ENCODE peak calls at places on chromosomes 11 and 22, in nine cellular contexts. K is pancreas, F is esophagus squamous epithelium, T is gastrocnemius medialis, O is keratinocyte, M is psoas muscle, S is cardiac muscle cell, Q is thoracic aorta, N is heart left ventricle. L is an unnamed sample. For H3K4me1, the result is how much of the 10 kb centered on the place peaks cover.

GRCh38 chr11:86719781-86720463 is 47.5 kb upstream of the ME3 start:
- DNase-seq in K (no peak), F (no peak), T (no peak), O (peak), M (no peak), S (peak), Q (no peak), N (no peak), L (no peak)

GRCh38 chr11:117747892-117748291 is 49.1 kb downstream of the DSCAML1 start:
- DNase-seq in K (no peak), F (no peak), T (no peak), O (no peak), M (no peak), S (no peak), Q (no peak), N (no peak), L (no peak)

GRCh38 chr22:25406510-25407210 is 157.8 kb upstream of the GRK3 start:
- DNase-seq in K (peak), F (no peak), T (peak), O (no peak), M (no peak), S (no peak), Q (no peak), N (peak), L (no peak)

GRCh38 chr22:38655532-38656255 is 498 bp downstream of the FAM227A start:
- DNase-seq in K (no peak), F (no peak), T (no peak), O (no peak), M (peak), S (peak), Q (no peak), N (peak), L (peak)

GRCh38 chr11:122748968-122749687 is 89.2 kb upstream of the CRTAM start:
- DNase-seq in K (no peak), F (peak), T (peak), O (peak), M (no peak), S (peak), Q (no peak), N (peak), L (no peak)

GRCh38 chr22:28118957-28119631 is 200.0 kb upstream of the PITPNB start:
- DNase-seq in K (no peak), F (no peak), T (no peak), O (no peak), M (no peak), S (no peak), Q (no peak), N (no peak), L (no peak)

GRCh38 chr22:39634530-39635399 is 64.2 kb downstream of the CACNA1I start:
- DNase-seq in K (no peak), F (no peak), T (no peak), O (peak), M (no peak), S (peak), Q (no peak), N (no peak), L (no peak)

GRCh38 chr22:27329471-27329870 is 472.1 kb downstream of the MN1 start:
- DNase-seq in K (no peak), F (no peak), T (no peak), O (no peak), M (no peak), S (no peak), Q (no peak), N (no peak), L (no peak)

GRCh38 chr11:83115551-83115950 is 41.4 kb upstream of the PCF11 start:
- DNase-seq in K (no peak), F (no peak), T (no peak), O (no peak), M (no peak), S (no peak), Q (no peak), N (peak), L (no peak)

GRCh38 chr22:49460662-49461371 is 366.9 kb downstream of the BRD1 start:
- DNase-seq in K (no peak), F (no peak), T (no peak), O (no peak), M (no peak), S (no peak), Q (no peak), N (no peak), L (no peak)

GRCh38 chr22:43828711-43829447 is 16.8 kb upstream of the EFCAB6 start:
- DNase-seq in K (no peak), F (no peak), T (peak), O (no peak), M (peak), S (peak), Q (no peak), N (peak), L (peak)

GRCh38 chr11:109342261-109342660 is 79.7 kb upstream of the C11orf87 start:
- DNase-seq in K (no peak), F (no peak), T (no peak), O (no peak), M (no peak), S (no peak), Q (no peak), N (no peak), L (no peak)

GRCh38 chr11:78833237-78833636 is 258.6 kb upstream of the NARS2 start:
- DNase-seq in K (no peak), F (no peak), T (no peak), O (no peak), M (no peak), S (no peak), Q (no peak), N (no peak), L (no peak)

GRCh38 chr11:111353776-111354600 is 25.1 kb downstream of the POU2AF1 start:
- DNase-seq in K (no peak), F (no peak), T (no peak), O (no peak), M (peak), S (no peak), Q (no peak), N (no peak), L (no peak)
- H3K27ac ChIP-seq in K (no peak), F (no peak), T (no peak), O (no peak), M (no peak), S (no peak), Q (no peak), N (peak), L (peak)

GRCh38 chr11:1872267-1872985 is 19.3 kb downstream of the PRR33 start:
- DNase-seq in K (peak), F (no peak), T (no peak), O (no peak), M (peak), S (no peak), Q (no peak), N (peak), L (no peak)

GRCh38 chr11:1874406-1875092 is 17.1 kb downstream of the PRR33 start:
- DNase-seq in K (peak), F (no peak), T (no peak), O (no peak), M (peak), S (no peak), Q (no peak), N (peak), L (no peak)

GRCh38 chr11:1871531-1871930 is 18.6 kb downstream of the LSP1 start:
- DNase-seq in K (peak), F (no peak), T (no peak), O (no peak), M (no peak), S (no peak), Q (no peak), N (peak), L (no peak)

GRCh38 chr11:1875093-1875785 is 16.5 kb downstream of the PRR33 start:
- DNase-seq in K (peak), F (no peak), T (no peak), O (no peak), M (peak), S (no peak), Q (no peak), N (peak), L (peak)

DNA sequence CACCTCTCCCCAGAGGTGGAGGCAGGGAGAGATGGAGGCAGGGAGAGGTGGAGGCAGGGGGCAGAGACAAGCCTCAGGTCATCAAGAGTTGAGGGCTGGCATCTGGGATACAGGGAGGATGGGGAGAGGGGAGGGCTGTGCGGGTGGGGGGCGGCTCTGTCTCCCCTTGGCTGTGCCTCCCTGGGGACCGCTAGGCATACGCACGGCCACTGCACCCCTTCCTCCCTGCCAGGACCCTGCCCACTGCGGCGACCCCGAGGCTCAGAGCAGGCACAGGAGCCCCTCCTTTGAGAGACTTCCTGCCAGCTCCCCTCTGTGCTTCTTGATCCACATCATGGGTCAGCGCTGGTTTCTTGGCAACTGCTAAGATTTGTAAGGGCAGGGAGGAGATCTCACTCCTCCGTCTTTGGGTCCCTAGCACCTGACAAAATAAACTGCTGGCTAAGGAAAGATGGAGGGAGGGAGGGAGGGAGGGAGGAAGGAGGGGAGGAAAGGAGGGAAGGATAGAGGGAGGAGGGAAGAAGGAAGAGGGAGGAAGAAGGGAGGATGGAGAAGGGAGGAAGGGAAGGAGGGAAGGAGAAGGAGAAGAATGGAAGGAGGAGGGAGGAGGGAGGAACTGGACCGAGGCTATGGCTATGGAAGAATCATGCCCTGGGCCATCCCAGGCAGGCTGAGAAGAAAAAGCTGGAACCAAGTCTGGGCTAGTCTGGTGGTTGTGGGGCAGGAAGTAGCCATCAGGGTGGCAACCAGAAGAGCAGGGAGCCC is 18.5 kb downstream of the PRR33 start:
- DNase-seq in K (peak), F (no peak), T (no peak), O (no peak), M (peak), S (peak), Q (no peak), N (peak), L (peak)
- H3K4me1 ChIP-seq in K (under half), F (half or more), T (under half), O (under half), M (under half), S (under half), Q (half or more), N (under half), L (under half)

GRCh38 chr11:121563900-121564822 is 111.4 kb upstream of the SORL1-AS1 start:
- DNase-seq in K (no peak), F (no peak), T (no peak), O (no peak), M (no peak), S (no peak), Q (no peak), N (no peak), L (no peak)
- H3K27ac ChIP-seq in K (no peak), F (no peak), T (no peak), O (no peak), M (no peak), S (no peak), Q (no peak), N (no peak), L (no peak)

GRCh38 chr11:2580444-2581050 is 119.2 kb downstream of the KCNQ1OT1 start:
- DNase-seq in K (peak), F (no peak), T (peak), O (no peak), M (peak), S (no peak), Q (no peak), N (no peak), L (no peak)
- H3K4me1 ChIP-seq in K (under half), F (under half), T (under half), O (under half), M (under half), S (under half), Q (under half), N (under half), L (under half)

DNA sequence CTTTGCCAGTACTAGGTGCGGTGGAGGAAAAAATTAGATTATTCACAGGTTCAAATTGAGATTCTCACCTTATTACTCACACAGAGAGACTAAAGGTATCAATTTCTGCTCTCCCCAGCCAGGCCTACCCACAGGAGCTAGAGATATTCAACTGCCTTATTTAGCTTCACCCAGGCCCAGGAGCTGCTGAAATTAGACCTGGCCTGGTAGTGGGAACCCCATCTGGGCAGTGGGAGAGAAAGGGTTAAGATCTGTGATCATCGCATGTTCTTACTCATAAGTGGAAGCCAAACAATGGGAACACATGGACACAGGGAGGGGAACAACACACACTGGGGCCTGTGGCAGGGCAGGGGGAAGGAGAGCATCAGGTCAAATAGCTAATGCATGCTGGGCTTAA is 20.9 kb upstream of the MICAL2 start:
- DNase-seq in K (no peak), F (no peak), T (no peak), O (no peak), M (no peak), S (no peak), Q (no peak), N (no peak), L (no peak)
- H3K27ac ChIP-seq in K (no peak), F (peak), T (peak), O (peak), M (no peak), S (peak), Q (peak), N (peak), L (no peak)

GRCh38 chr11:77108436-77108835 is 5.8 kb downstream of the OMP start:
- DNase-seq in K (no peak), F (no peak), T (no peak), O (no peak), M (no peak), S (no peak), Q (no peak), N (no peak), L (no peak)
- H3K4me1 ChIP-seq in K (under half), F (under half), T (under half), O (under half), M (under half), S (under half), Q (under half), N (under half), L (under half)

GRCh38 chr11:118771481-118772278 is 19.3 kb downstream of the DDX6 start:
- DNase-seq in K (no peak), F (no peak), T (no peak), O (no peak), M (no peak), S (no peak), Q (no peak), N (no peak), L (no peak)

GRCh38 chr11:118768715-118769114 is 22.2 kb downstream of the DDX6 start:
- DNase-seq in K (no peak), F (no peak), T (no peak), O (no peak), M (no peak), S (no peak), Q (no peak), N (no peak), L (no peak)

GRCh38 chr11:118778898-118779297 is 12.1 kb downstream of the DDX6 start:
- DNase-seq in K (no peak), F (no peak), T (no peak), O (no peak), M (no peak), S (no peak), Q (no peak), N (no peak), L (no peak)

DNA sequence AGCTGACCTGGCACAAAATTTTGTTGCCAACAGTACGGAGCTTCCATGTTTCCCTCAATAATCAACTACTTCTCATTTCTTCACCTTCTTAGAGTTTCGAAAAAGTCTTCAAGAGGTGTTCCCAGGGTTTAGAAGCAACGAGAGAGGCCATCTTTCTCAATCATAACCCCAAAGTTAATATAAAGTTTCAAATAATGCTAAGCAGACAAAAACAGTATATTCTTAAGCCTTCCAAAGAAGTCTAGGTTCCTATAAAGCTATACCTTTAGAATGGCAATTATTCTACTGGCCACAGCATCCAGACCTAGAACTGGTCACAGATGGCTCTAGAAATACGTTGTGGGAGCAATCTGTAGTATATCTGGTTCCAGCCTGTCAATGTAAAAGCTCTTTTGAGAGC is 16.9 kb downstream of the DDX6 start:
- DNase-seq in K (no peak), F (no peak), T (no peak), O (no peak), M (no peak), S (no peak), Q (no peak), N (no peak), L (no peak)
- H3K27ac ChIP-seq in K (no peak), F (no peak), T (peak), O (no peak), M (no peak), S (no peak), Q (no peak), N (no peak), L (no peak)

GRCh38 chr11:128505449-128506058 is 81.8 kb downstream of the ETS1 start:
- DNase-seq in K (no peak), F (no peak), T (no peak), O (no peak), M (no peak), S (no peak), Q (no peak), N (no peak), L (no peak)

GRCh38 chr11:128504489-128504888 is 82.9 kb downstream of the ETS1 start:
- DNase-seq in K (no peak), F (no peak), T (no peak), O (no peak), M (no peak), S (no peak), Q (no peak), N (no peak), L (no peak)

GRCh38 chr11:128506999-128507591 is 80.3 kb downstream of the ETS1 start:
- DNase-seq in K (peak), F (peak), T (peak), O (no peak), M (peak), S (peak), Q (peak), N (peak), L (peak)

GRCh38 chr11:128507936-128508335 is 79.4 kb downstream of the ETS1 start:
- DNase-seq in K (no peak), F (no peak), T (no peak), O (no peak), M (no peak), S (no peak), Q (no peak), N (no peak), L (no peak)

DNA sequence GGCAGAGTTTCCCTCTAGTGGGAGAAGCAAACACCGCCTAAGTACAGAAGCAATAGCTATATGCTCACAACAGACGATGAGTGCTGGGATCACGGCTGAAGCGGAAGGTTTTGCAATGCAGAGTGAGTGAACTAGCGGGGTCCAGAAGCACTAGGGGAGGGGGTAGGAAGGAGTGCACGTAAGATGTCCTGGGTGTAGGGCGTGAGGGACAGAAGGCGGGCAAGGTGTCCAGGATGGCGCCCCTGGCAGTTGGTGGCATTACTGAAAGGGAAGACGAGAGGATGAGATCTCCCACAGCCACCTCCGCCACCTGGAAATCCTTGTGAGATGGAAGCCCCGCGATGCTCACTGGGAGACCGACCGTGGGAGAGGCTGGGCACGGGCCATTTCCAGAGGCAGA is 81.0 kb downstream of the ETS1 start:
- DNase-seq in K (no peak), F (no peak), T (no peak), O (no peak), M (no peak), S (no peak), Q (no peak), N (no peak), L (no peak)
- H3K4me1 ChIP-seq in K (under half), F (half or more), T (half or more), O (half or more), M (half or more), S (under half), Q (half or more), N (half or more), L (under half)

L was measured in uterus.